ENCODE peak calls at places on chromosomes 2 and 18, in ten cellular contexts. One of them, this sample, is unnamed.
A peak's percentile ranks its signal among the peaks of the same experiment; 100 is the strongest.

GRCh38 chr2:71531522-71532047 is 78.2 kb downstream of the DYSF start:
- DNase-seq in EL: peak; percentile 77
- DNase-seq in HAP-1: no peak
- DNase-seq in caudate nucleus: no peak
- DNase-seq in fibroblast of lung: peak; percentile 71
- DNase-seq in COR-L47: no peak
- DNase-seq in GM12865: no peak
- DNase-seq in effector memory CD4-positive, alpha-beta T cell: no peak
- DNase-seq in CD8-positive, alpha-beta memory T cell: no peak
- DNase-seq in HEK293T: no peak
- DNase-seq in this sample: no peak

GRCh38 chr2:170818294-170819104 is 1.8 kb downstream of the GAD1 start:
- DNase-seq in EL: peak; percentile 13
- DNase-seq in HAP-1: no peak
- DNase-seq in caudate nucleus: no peak
- DNase-seq in fibroblast of lung: no peak
- DNase-seq in COR-L47: peak; percentile 11
- DNase-seq in GM12865: no peak
- DNase-seq in effector memory CD4-positive, alpha-beta T cell: no peak
- DNase-seq in CD8-positive, alpha-beta memory T cell: no peak
- DNase-seq in HEK293T: no peak
- DNase-seq in this sample: no peak

GRCh38 chr2:61419129-61419528 is 51.8 kb downstream of the USP34 start:
- DNase-seq in EL: no peak
- DNase-seq in HAP-1: no peak
- DNase-seq in caudate nucleus: no peak
- DNase-seq in fibroblast of lung: peak; percentile 44
- DNase-seq in COR-L47: no peak
- DNase-seq in GM12865: peak; percentile 61
- DNase-seq in effector memory CD4-positive, alpha-beta T cell: no peak
- DNase-seq in CD8-positive, alpha-beta memory T cell: peak; percentile 24
- DNase-seq in HEK293T: no peak
- DNase-seq in this sample: no peak

GRCh38 chr2:223012291-223012690 is 39.7 kb upstream of the KCNE4 start:
- DNase-seq in EL: no peak
- DNase-seq in HAP-1: no peak
- DNase-seq in caudate nucleus: no peak
- DNase-seq in fibroblast of lung: no peak
- DNase-seq in COR-L47: no peak
- DNase-seq in GM12865: no peak
- DNase-seq in effector memory CD4-positive, alpha-beta T cell: no peak
- DNase-seq in CD8-positive, alpha-beta memory T cell: no peak
- DNase-seq in HEK293T: no peak
- DNase-seq in this sample: no peak

GRCh38 chr18:12532661-12533060 is 124.9 kb downstream of the PRELID3A start:
- DNase-seq in EL: no peak
- DNase-seq in HAP-1: no peak
- DNase-seq in caudate nucleus: no peak
- DNase-seq in fibroblast of lung: no peak
- DNase-seq in COR-L47: no peak
- DNase-seq in GM12865: no peak
- DNase-seq in effector memory CD4-positive, alpha-beta T cell: no peak
- DNase-seq in CD8-positive, alpha-beta memory T cell: no peak
- DNase-seq in HEK293T: no peak
- DNase-seq in this sample: no peak

GRCh38 chr2:44168684-44169154 is at the start of gene PPM1B:
- DNase-seq in EL: no peak
- DNase-seq in HAP-1: no peak
- DNase-seq in caudate nucleus: peak; percentile 100
- DNase-seq in fibroblast of lung: no peak
- DNase-seq in COR-L47: peak; percentile 100
- DNase-seq in GM12865: no peak
- DNase-seq in effector memory CD4-positive, alpha-beta T cell: peak; percentile 99
- DNase-seq in CD8-positive, alpha-beta memory T cell: no peak
- DNase-seq in HEK293T: no peak
- DNase-seq in this sample: peak; percentile 100

GRCh38 chr18:39345321-39345720 is 1779.7 kb upstream of the CELF4 start:
- DNase-seq in EL: peak; percentile 72
- DNase-seq in HAP-1: no peak
- DNase-seq in caudate nucleus: no peak
- DNase-seq in fibroblast of lung: peak; percentile 55
- DNase-seq in COR-L47: peak; percentile 63
- DNase-seq in GM12865: no peak
- DNase-seq in effector memory CD4-positive, alpha-beta T cell: no peak
- DNase-seq in CD8-positive, alpha-beta memory T cell: no peak
- DNase-seq in HEK293T: no peak
- DNase-seq in this sample: no peak

GRCh38 chr2:5766051-5766450 is 73.9 kb downstream of the SOX11 start:
- DNase-seq in EL: no peak
- DNase-seq in HAP-1: no peak
- DNase-seq in caudate nucleus: no peak
- DNase-seq in fibroblast of lung: peak; percentile 98
- DNase-seq in COR-L47: no peak
- DNase-seq in GM12865: no peak
- DNase-seq in effector memory CD4-positive, alpha-beta T cell: no peak
- DNase-seq in CD8-positive, alpha-beta memory T cell: no peak
- DNase-seq in HEK293T: no peak
- DNase-seq in this sample: no peak

GRCh38 chr2:54570925-54571694 is 115.0 kb downstream of the SPTBN1 start:
- DNase-seq in EL: peak; percentile 90
- DNase-seq in HAP-1: peak; percentile 28
- DNase-seq in caudate nucleus: no peak
- DNase-seq in fibroblast of lung: peak; percentile 99
- DNase-seq in COR-L47: no peak
- DNase-seq in GM12865: peak; percentile 98
- DNase-seq in effector memory CD4-positive, alpha-beta T cell: peak; percentile 60
- DNase-seq in CD8-positive, alpha-beta memory T cell: peak; percentile 73
- DNase-seq in HEK293T: no peak
- DNase-seq in this sample: peak; percentile 59

GRCh38 chr2:118403658-118404451 is 315.6 kb downstream of the INSIG2 start:
- DNase-seq in EL: no peak
- DNase-seq in HAP-1: no peak
- DNase-seq in caudate nucleus: no peak
- DNase-seq in fibroblast of lung: peak; percentile 23
- DNase-seq in COR-L47: no peak
- DNase-seq in GM12865: no peak
- DNase-seq in effector memory CD4-positive, alpha-beta T cell: no peak
- DNase-seq in CD8-positive, alpha-beta memory T cell: no peak
- DNase-seq in HEK293T: no peak
- DNase-seq in this sample: no peak

GRCh38 chr2:144357623-144358400 is 162.1 kb downstream of the ZEB2 start:
- DNase-seq in EL: peak; percentile 97
- DNase-seq in HAP-1: no peak
- DNase-seq in caudate nucleus: no peak
- DNase-seq in fibroblast of lung: peak; percentile 99
- DNase-seq in COR-L47: no peak
- DNase-seq in GM12865: peak; percentile 90
- DNase-seq in effector memory CD4-positive, alpha-beta T cell: no peak
- DNase-seq in CD8-positive, alpha-beta memory T cell: no peak
- DNase-seq in HEK293T: no peak
- DNase-seq in this sample: no peak

GRCh38 chr2:234969329-234970157 is 17.7 kb downstream of the SH3BP4 start:
- DNase-seq in EL: no peak
- DNase-seq in HAP-1: no peak
- DNase-seq in caudate nucleus: no peak
- DNase-seq in fibroblast of lung: no peak
- DNase-seq in COR-L47: no peak
- DNase-seq in GM12865: no peak
- DNase-seq in effector memory CD4-positive, alpha-beta T cell: no peak
- DNase-seq in CD8-positive, alpha-beta memory T cell: no peak
- DNase-seq in HEK293T: no peak
- DNase-seq in this sample: no peak

GRCh38 chr2:227717687-227718567 is at the start of gene SLC19A3:
- DNase-seq in EL: peak; percentile 80
- DNase-seq in HAP-1: peak; percentile 21
- DNase-seq in caudate nucleus: peak; percentile 23
- DNase-seq in fibroblast of lung: peak; percentile 85
- DNase-seq in COR-L47: peak; percentile 8
- DNase-seq in GM12865: peak; percentile 4
- DNase-seq in effector memory CD4-positive, alpha-beta T cell: no peak
- DNase-seq in CD8-positive, alpha-beta memory T cell: no peak
- DNase-seq in HEK293T: peak; percentile 66
- DNase-seq in this sample: peak; percentile 93

GRCh38 chr2:53970095-53970897 is 497 bp downstream of the PSME4 start:
- DNase-seq in EL: peak; percentile 55
- DNase-seq in HAP-1: peak; percentile 33
- DNase-seq in caudate nucleus: no peak
- DNase-seq in fibroblast of lung: peak; percentile 48
- DNase-seq in COR-L47: peak; percentile 24
- DNase-seq in GM12865: peak; percentile 55
- DNase-seq in effector memory CD4-positive, alpha-beta T cell: no peak
- DNase-seq in CD8-positive, alpha-beta memory T cell: peak; percentile 18
- DNase-seq in HEK293T: peak; percentile 32
- DNase-seq in this sample: no peak

GRCh38 chr2:231190531-231191197 is 7.8 kb upstream of the ARMC9 start:
- DNase-seq in EL: no peak
- DNase-seq in HAP-1: no peak
- DNase-seq in caudate nucleus: no peak
- DNase-seq in fibroblast of lung: peak; percentile 66
- DNase-seq in COR-L47: no peak
- DNase-seq in GM12865: no peak
- DNase-seq in effector memory CD4-positive, alpha-beta T cell: no peak
- DNase-seq in CD8-positive, alpha-beta memory T cell: no peak
- DNase-seq in HEK293T: no peak
- DNase-seq in this sample: peak; percentile 68

GRCh38 chr2:55810621-55811020 is 113.0 kb downstream of the EFEMP1 start:
- DNase-seq in EL: no peak
- DNase-seq in HAP-1: no peak
- DNase-seq in caudate nucleus: no peak
- DNase-seq in fibroblast of lung: peak; percentile 25
- DNase-seq in COR-L47: no peak
- DNase-seq in GM12865: no peak
- DNase-seq in effector memory CD4-positive, alpha-beta T cell: no peak
- DNase-seq in CD8-positive, alpha-beta memory T cell: no peak
- DNase-seq in HEK293T: no peak
- DNase-seq in this sample: no peak

GRCh38 chr2:57906152-57906732 is 140.4 kb upstream of the VRK2 start:
- DNase-seq in EL: peak; percentile 62
- DNase-seq in HAP-1: peak; percentile 73
- DNase-seq in caudate nucleus: no peak
- DNase-seq in fibroblast of lung: peak; percentile 61
- DNase-seq in COR-L47: no peak
- DNase-seq in GM12865: peak; percentile 65
- DNase-seq in effector memory CD4-positive, alpha-beta T cell: no peak
- DNase-seq in CD8-positive, alpha-beta memory T cell: peak; percentile 8
- DNase-seq in HEK293T: peak; percentile 50
- DNase-seq in this sample: no peak

GRCh38 chr2:160293401-160293911 is 93.4 kb upstream of the ITGB6 start:
- DNase-seq in EL: peak; percentile 93
- DNase-seq in HAP-1: no peak
- DNase-seq in caudate nucleus: no peak
- DNase-seq in fibroblast of lung: peak; percentile 94
- DNase-seq in COR-L47: no peak
- DNase-seq in GM12865: no peak
- DNase-seq in effector memory CD4-positive, alpha-beta T cell: no peak
- DNase-seq in CD8-positive, alpha-beta memory T cell: no peak
- DNase-seq in HEK293T: no peak
- DNase-seq in this sample: no peak

GRCh38 chr2:10022886-10023662 is 20.3 kb upstream of the KLF11 start:
- DNase-seq in EL: no peak
- DNase-seq in HAP-1: no peak
- DNase-seq in caudate nucleus: no peak
- DNase-seq in fibroblast of lung: no peak
- DNase-seq in COR-L47: no peak
- DNase-seq in GM12865: no peak
- DNase-seq in effector memory CD4-positive, alpha-beta T cell: no peak
- DNase-seq in CD8-positive, alpha-beta memory T cell: no peak
- DNase-seq in HEK293T: no peak
- DNase-seq in this sample: no peak

GRCh38 chr18:5770176-5770575 is 125.1 kb downstream of the TMEM200C start:
- DNase-seq in EL: no peak
- DNase-seq in HAP-1: no peak
- DNase-seq in caudate nucleus: no peak
- DNase-seq in fibroblast of lung: no peak
- DNase-seq in COR-L47: no peak
- DNase-seq in GM12865: no peak
- DNase-seq in effector memory CD4-positive, alpha-beta T cell: no peak
- DNase-seq in CD8-positive, alpha-beta memory T cell: no peak
- DNase-seq in HEK293T: no peak
- DNase-seq in this sample: no peak

GRCh38 chr18:43396266-43396665 is 119.0 kb upstream of the SYT4 start:
- DNase-seq in EL: no peak
- DNase-seq in HAP-1: peak; percentile 84
- DNase-seq in caudate nucleus: no peak
- DNase-seq in fibroblast of lung: peak; percentile 9
- DNase-seq in COR-L47: peak; percentile 20
- DNase-seq in GM12865: no peak
- DNase-seq in effector memory CD4-positive, alpha-beta T cell: no peak
- DNase-seq in CD8-positive, alpha-beta memory T cell: no peak
- DNase-seq in HEK293T: no peak
- DNase-seq in this sample: no peak

GRCh38 chr2:26740890-26741302 is 23.2 kb upstream of the SLC35F6 start:
- DNase-seq in EL: no peak
- DNase-seq in HAP-1: no peak
- DNase-seq in caudate nucleus: no peak
- DNase-seq in fibroblast of lung: no peak
- DNase-seq in COR-L47: no peak
- DNase-seq in GM12865: peak; percentile 52
- DNase-seq in effector memory CD4-positive, alpha-beta T cell: no peak
- DNase-seq in CD8-positive, alpha-beta memory T cell: no peak
- DNase-seq in HEK293T: no peak
- DNase-seq in this sample: no peak

GRCh38 chr2:163312723-163313122 is 423.1 kb downstream of the FIGN start:
- DNase-seq in EL: no peak
- DNase-seq in HAP-1: no peak
- DNase-seq in caudate nucleus: no peak
- DNase-seq in fibroblast of lung: no peak
- DNase-seq in COR-L47: no peak
- DNase-seq in GM12865: no peak
- DNase-seq in effector memory CD4-positive, alpha-beta T cell: no peak
- DNase-seq in CD8-positive, alpha-beta memory T cell: no peak
- DNase-seq in HEK293T: no peak
- DNase-seq in this sample: no peak

GRCh38 chr2:146730882-146731281 is 1113.9 kb upstream of the ACVR2A start:
- DNase-seq in EL: no peak
- DNase-seq in HAP-1: no peak
- DNase-seq in caudate nucleus: no peak
- DNase-seq in fibroblast of lung: peak; percentile 5
- DNase-seq in COR-L47: no peak
- DNase-seq in GM12865: no peak
- DNase-seq in effector memory CD4-positive, alpha-beta T cell: no peak
- DNase-seq in CD8-positive, alpha-beta memory T cell: no peak
- DNase-seq in HEK293T: no peak
- DNase-seq in this sample: no peak

GRCh38 chr2:177598321-177598922 is 205.8 kb downstream of the AGPS start:
- DNase-seq in EL: peak; percentile 10
- DNase-seq in HAP-1: no peak
- DNase-seq in caudate nucleus: no peak
- DNase-seq in fibroblast of lung: peak; percentile 45
- DNase-seq in COR-L47: no peak
- DNase-seq in GM12865: no peak
- DNase-seq in effector memory CD4-positive, alpha-beta T cell: no peak
- DNase-seq in CD8-positive, alpha-beta memory T cell: no peak
- DNase-seq in HEK293T: peak; percentile 24
- DNase-seq in this sample: no peak

GRCh38 chr2:45698538-45698937 is 47.1 kb downstream of the PRKCE start:
- DNase-seq in EL: peak; percentile 55
- DNase-seq in HAP-1: no peak
- DNase-seq in caudate nucleus: no peak
- DNase-seq in fibroblast of lung: no peak
- DNase-seq in COR-L47: no peak
- DNase-seq in GM12865: no peak
- DNase-seq in effector memory CD4-positive, alpha-beta T cell: no peak
- DNase-seq in CD8-positive, alpha-beta memory T cell: no peak
- DNase-seq in HEK293T: no peak
- DNase-seq in this sample: no peak

GRCh38 chr2:214604861-214605260 is 194.0 kb downstream of the VWC2L start:
- DNase-seq in EL: peak; percentile 86
- DNase-seq in HAP-1: no peak
- DNase-seq in caudate nucleus: no peak
- DNase-seq in fibroblast of lung: peak; percentile 91
- DNase-seq in COR-L47: no peak
- DNase-seq in GM12865: no peak
- DNase-seq in effector memory CD4-positive, alpha-beta T cell: no peak
- DNase-seq in CD8-positive, alpha-beta memory T cell: no peak
- DNase-seq in HEK293T: no peak
- DNase-seq in this sample: no peak

GRCh38 chr2:98485453-98485755 is 40.7 kb downstream of the INPP4A start:
- DNase-seq in EL: no peak
- DNase-seq in HAP-1: no peak
- DNase-seq in caudate nucleus: no peak
- DNase-seq in fibroblast of lung: no peak
- DNase-seq in COR-L47: no peak
- DNase-seq in GM12865: peak; percentile 59
- DNase-seq in effector memory CD4-positive, alpha-beta T cell: no peak
- DNase-seq in CD8-positive, alpha-beta memory T cell: no peak
- DNase-seq in HEK293T: no peak
- DNase-seq in this sample: no peak

This sample was measured in right lobe of liver.